ENCODE peak calls at places on chromosomes 16 and 17, in five cellular contexts. C is stimulated activated CD4-positive, alpha-beta T cell treated with anti-CD3 and anti-CD28 coated beads, Interleukin-4, amount 100 ng/mL, for 48 hours; J is activated gamma-delta T cell treated with Interleukin-2 at 50 U/mL for 16 hours; F is activated T-cell treated with anti-CD3 and anti-CD28 coated beads for 4 hours; T is GM23338. E is an unnamed sample.

GRCh38 chr17:3750926-3751325 is 27.2 kb downstream of the HASPIN start:
- DNase-seq in C (no peak), J (peak), T (no peak), F (no peak), E (peak)

GRCh38 chr17:77269696-77270681 is 129.2 kb downstream of the SEC14L1 start:
- DNase-seq in C (no peak), J (no peak), F (no peak), T (no peak), E (no peak)

GRCh38 chr17:58666858-58667267 is 25.0 kb downstream of the TEX14 start:
- DNase-seq in J (no peak), C (peak), T (no peak), F (no peak), E (peak)

GRCh38 chr16:89369266-89369895 is 121.0 kb downstream of the ANKRD11 start:
- DNase-seq in T (no peak), J (no peak), C (no peak), F (no peak), E (no peak)

GRCh38 chr16:64094992-64095579 is 1026.8 kb downstream of the CDH11 start:
- DNase-seq in C (no peak), T (no peak), F (no peak), J (no peak), E (no peak)

GRCh38 chr17:79338142-79338541 is 263.5 kb downstream of the ENGASE start:
- DNase-seq in F (no peak), T (peak), J (no peak), C (no peak), E (no peak)

GRCh38 chr16:72990003-72990521 is 57.9 kb downstream of the ZFHX3 start:
- DNase-seq in J (no peak), F (no peak), T (peak), C (no peak), E (no peak)

GRCh38 chr17:2905697-2906595 is 109.7 kb downstream of the RAP1GAP2 start:
- DNase-seq in T (no peak), F (no peak), J (no peak), C (no peak), E (peak)

GRCh38 chr17:62605588-62605987 is 21.9 kb upstream of the MRC2 start:
- DNase-seq in T (no peak), J (no peak), F (no peak), C (no peak), E (no peak)

GRCh38 chr17:9244066-9245052 is 223.0 kb downstream of the NTN1 start:
- DNase-seq in J (no peak), T (no peak), F (no peak), C (no peak), E (no peak)